ENCODE peak calls at places on chromosomes 12 and 14, in ten cellular contexts. G is GM13977; A is stimulated activated CD8-positive, alpha-beta memory T cell treated with anti-CD3 and anti-CD28 coated beads, Interleukin-7, amount 100 ng/mL, for 48 hours; V is GF-D8; U is astrocyte; T is CD8-positive, alpha-beta T cell; I is Ammon's horn; Z is NCI-H2029 treated with DMSO at 0.1 percent for 48 hours; P is sciatic nerve; N is effector memory CD4-positive, alpha-beta T cell. E is an unnamed sample.

GRCh38 chr12:3033538-3033865 is 43.7 kb upstream of the TSPAN9 start:
- DNase-seq in G (no peak), A (no peak), V (no peak), U (no peak), T (no peak), I (no peak), Z (no peak), P (no peak), N (no peak), E (no peak)

GRCh38 chr14:57575482-57575881 is 81.8 kb upstream of the CCDC198 start:
- DNase-seq in G (no peak), A (no peak), V (no peak), U (no peak), T (no peak), I (no peak), Z (no peak), P (no peak), N (no peak), E (no peak)

GRCh38 chr12:108773798-108774788 is 42.8 kb upstream of the CORO1C start:
- DNase-seq in G (no peak), A (no peak), V (peak; percentile 56), U (peak; percentile 56), T (no peak), I (peak; percentile 86), Z (peak; percentile 18), P (peak; percentile 67), N (no peak), E (no peak)

GRCh38 chr12:116718578-116719454 is 19.1 kb downstream of the SPRING1 start:
- DNase-seq in G (no peak), A (no peak), V (no peak), U (peak; percentile 76), T (no peak), I (peak; percentile 28), Z (peak; percentile 92), P (no peak), N (no peak), E (no peak)

GRCh38 chr14:60665178-60665555 is 15.9 kb upstream of the SIX1 start:
- DNase-seq in G (no peak), A (no peak), V (no peak), U (no peak), T (no peak), I (no peak), Z (peak; percentile 100), P (no peak), N (no peak), E (no peak)

GRCh38 chr12:110600254-110600653 is 13.7 kb upstream of the TCTN1 start:
- DNase-seq in G (peak; percentile 48), A (no peak), V (peak; percentile 67), U (peak; percentile 41), T (no peak), I (peak; percentile 51), Z (no peak), P (no peak), N (no peak), E (no peak)

GRCh38 chr14:104187931-104188726 is 49.7 kb downstream of the KIF26A start:
- DNase-seq in G (no peak), A (no peak), V (no peak), U (no peak), T (no peak), I (no peak), Z (no peak), P (no peak), N (no peak), E (no peak)

GRCh38 chr14:22423958-22424357 is 165.1 kb downstream of the DAD1 start:
- DNase-seq in G (no peak), A (no peak), V (no peak), U (no peak), T (no peak), I (no peak), Z (no peak), P (no peak), N (no peak), E (no peak)

GRCh38 chr12:109770104-109770860 is 56.7 kb downstream of the FAM222A start:
- DNase-seq in G (no peak), A (no peak), V (no peak), U (no peak), T (no peak), I (peak; percentile 79), Z (no peak), P (peak; percentile 59), N (no peak), E (no peak)

GRCh38 chr12:119036878-119037493 is 55.6 kb downstream of the SRRM4 start:
- DNase-seq in G (peak; percentile 61), A (no peak), V (no peak), U (no peak), T (no peak), I (peak; percentile 24), Z (no peak), P (no peak), N (no peak), E (peak; percentile 7)

E was measured in Panc1.